ENCODE peak calls at places on chromosomes 4 and X, in five cellular contexts. I, S, F, Q and J are unnamed samples.
A peak's percentile ranks its signal among the peaks of the same experiment; 100 is the strongest.

GRCh38 chr4:183757105-183757504 is 98.0 kb downstream of the TRAPPC11 start:
- DNase-seq in I (no peak), S (no peak), F (no peak), Q (no peak), J (no peak)

GRCh38 chr4:6602289-6602688 is 27.3 kb downstream of the MAN2B2 start:
- DNase-seq in Q (no peak), F (no peak), S (no peak), I (no peak), J (no peak)

GRCh38 chr4:184792334-184792733 is 33.4 kb downstream of the ACSL1 start:
- DNase-seq in S (no peak), I (no peak), Q (no peak), F (no peak), J (no peak)

GRCh38 chr4:128787509-128788311 is 21.8 kb upstream of the JADE1 start:
- DNase-seq in Q (no peak), F (no peak), I (no peak), S (no peak), J (no peak)

GRCh38 chrX:43003939-43004338 is 226.0 kb upstream of the PPP1R2C start:
- DNase-seq in F (no peak), I (no peak), Q (no peak), S (no peak), J (no peak)

GRCh38 chr4:113584407-113585150 is 177.0 kb downstream of the CAMK2D start:
- DNase-seq in F (no peak), S (peak; percentile 93), I (no peak), Q (no peak), J (no peak)

GRCh38 chrX:150527108-150527507 is 41.3 kb upstream of the MTM1 start:
- DNase-seq in F (no peak), Q (no peak), I (no peak), S (no peak), J (no peak)

GRCh38 chrX:137916090-137916746 is 350.3 kb downstream of the ZIC3 start:
- DNase-seq in S (no peak), Q (no peak), I (no peak), F (no peak), J (no peak)

GRCh38 chr4:138588501-138588900 is 346.4 kb upstream of the SLC7A11 start:
- DNase-seq in S (no peak), Q (no peak), F (no peak), I (no peak), J (no peak)

GRCh38 chr4:108766058-108766457 is 3.2 kb upstream of the ETNPPL start:
- DNase-seq in I (no peak), Q (no peak), S (no peak), F (no peak), J (no peak)

GRCh38 chr4:54783402-54784110 is 125.8 kb downstream of the KIT start:
- DNase-seq in Q (no peak), F (no peak), I (no peak), S (no peak), J (no peak)

GRCh38 chr4:68929076-68929737 is 22.4 kb downstream of the UGT2A3 start:
- DNase-seq in S (no peak), F (no peak), I (no peak), Q (no peak), J (no peak)

GRCh38 chr4:7839856-7840255 is 99.8 kb downstream of the AFAP1 start:
- DNase-seq in F (no peak), Q (no peak), I (no peak), S (no peak), J (no peak)

GRCh38 chr4:1299301-1299860 is 9.7 kb downstream of the MAEA start:
- DNase-seq in S (no peak), F (no peak), I (no peak), Q (no peak), J (no peak)

GRCh38 chrX:83077606-83078005 is 430.5 kb upstream of the POU3F4 start:
- DNase-seq in F (no peak), I (no peak), S (no peak), Q (no peak), J (no peak)

GRCh38 chr4:108473163-108473720 is 147.1 kb upstream of the RPL34 start:
- DNase-seq in Q (no peak), F (no peak), I (no peak), S (no peak), J (no peak)

GRCh38 chr4:110275871-110276270 is 77.5 kb upstream of the ELOVL6 start:
- DNase-seq in I (no peak), S (no peak), F (no peak), Q (no peak), J (no peak)

GRCh38 chr4:94256833-94257232 is 49.2 kb downstream of the SMARCAD1 start:
- DNase-seq in F (no peak), I (no peak), S (no peak), Q (no peak), J (no peak)

GRCh38 chrX:44705817-44706551 is 137.8 kb upstream of the DUSP21 start:
- DNase-seq in I (no peak), Q (peak; percentile 29), S (no peak), F (no peak), J (no peak)

GRCh38 chrX:47643926-47644325 is 6.4 kb downstream of the ELK1 start:
- DNase-seq in F (no peak), I (no peak), Q (no peak), S (no peak), J (no peak)

GRCh38 chr4:76067652-76068286 is 6.7 kb upstream of the ART3 start:
- DNase-seq in S (peak; percentile 71), F (no peak), I (peak; percentile 73), Q (peak; percentile 88), J (peak; percentile 70)

GRCh38 chrX:92232182-92232581 is 453.0 kb downstream of the PCDH11X start:
- DNase-seq in I (no peak), S (no peak), Q (no peak), F (no peak), J (peak; percentile 6)

GRCh38 chr4:28228575-28228974 is 1367.9 kb downstream of the STIM2 start:
- DNase-seq in Q (no peak), F (no peak), I (no peak), S (no peak), J (no peak)

GRCh38 chrX:40485427-40485826 is 95.3 kb upstream of the ATP6AP2 start:
- DNase-seq in S (no peak), Q (no peak), I (no peak), F (no peak), J (no peak)

GRCh38 chrX:118392726-118393125 is 46.8 kb downstream of the WDR44 start:
- DNase-seq in Q (no peak), I (no peak), F (no peak), S (no peak), J (no peak)

GRCh38 chr4:152099061-152099425 is 338.2 kb upstream of the GATB start:
- DNase-seq in Q (peak; percentile 66), S (no peak), F (no peak), I (no peak), J (no peak)

GRCh38 chr4:152098365-152099060 is 337.7 kb upstream of the GATB start:
- DNase-seq in Q (peak; percentile 80), I (no peak), S (no peak), F (no peak), J (no peak)

GRCh38 chr4:152095701-152096070 is 334.9 kb upstream of the GATB start:
- DNase-seq in I (no peak), Q (peak; percentile 21), F (no peak), S (no peak), J (no peak)

GRCh38 chr4:152099555-152099954 is 338.7 kb upstream of the GATB start:
- DNase-seq in Q (peak; percentile 39), S (no peak), F (no peak), I (no peak), J (no peak)

DNA sequence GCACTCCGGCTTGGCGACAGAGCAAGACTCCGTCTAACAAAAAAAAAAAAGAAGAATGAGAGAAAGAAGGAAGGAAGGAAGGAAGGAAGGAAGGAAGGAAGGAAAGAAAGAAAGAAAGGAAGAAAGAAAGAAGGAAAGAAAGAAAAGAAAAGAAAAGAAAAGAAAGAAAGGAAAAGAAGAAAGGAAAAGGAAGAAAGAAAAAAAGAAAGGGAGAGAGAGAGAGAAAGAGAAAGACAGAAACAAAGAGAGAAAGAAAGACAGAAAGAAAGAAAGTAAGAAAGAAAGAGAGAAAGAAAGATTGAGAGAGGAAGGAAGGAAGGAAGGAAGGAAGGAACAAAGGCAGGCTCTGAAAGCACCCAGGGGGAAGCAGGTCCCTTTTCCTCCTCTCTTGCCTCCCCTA is 336.6 kb upstream of the GATB start:
- DNase-seq in F (no peak), Q (no peak), I (no peak), S (no peak), J (no peak)
- TF ChIP-seq CTCF in F (no peak), Q (no peak), I (no peak), S (no peak), J (no peak)

DNA sequence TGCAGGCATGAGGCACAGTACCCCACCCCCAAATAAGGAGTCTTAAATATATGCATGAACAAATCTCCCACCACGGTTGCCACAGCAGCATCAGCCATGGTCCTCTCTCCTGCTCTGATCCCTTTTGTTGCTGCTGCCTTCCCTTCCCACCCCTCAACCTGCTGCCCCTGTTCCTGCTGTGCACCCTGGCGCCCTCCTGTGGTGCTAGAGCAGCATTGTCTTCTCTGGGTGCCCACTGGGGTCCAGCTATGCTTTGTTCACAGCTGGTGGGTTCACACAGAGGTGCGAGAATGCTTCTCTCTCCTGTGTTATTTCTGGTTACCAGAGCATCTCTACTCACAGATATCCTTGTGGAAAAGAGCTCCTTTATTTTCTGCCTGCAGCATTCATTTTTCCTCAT is 116.2 kb downstream of the GATB start:
- DNase-seq in S (no peak), Q (no peak), F (no peak), I (peak; percentile 13), J (no peak)
- TF ChIP-seq CTCF in S (peak; percentile 70), Q (no peak), F (peak; percentile 41), I (peak; percentile 13), J (no peak)

GRCh38 chr4:154545689-154546088 is 4.5 kb downstream of the PLRG1 start:
- DNase-seq in S (no peak), F (no peak), I (no peak), Q (no peak), J (no peak)
- TF ChIP-seq CTCF in S (peak; percentile 49), F (no peak), I (no peak), Q (no peak), J (no peak)

DNA sequence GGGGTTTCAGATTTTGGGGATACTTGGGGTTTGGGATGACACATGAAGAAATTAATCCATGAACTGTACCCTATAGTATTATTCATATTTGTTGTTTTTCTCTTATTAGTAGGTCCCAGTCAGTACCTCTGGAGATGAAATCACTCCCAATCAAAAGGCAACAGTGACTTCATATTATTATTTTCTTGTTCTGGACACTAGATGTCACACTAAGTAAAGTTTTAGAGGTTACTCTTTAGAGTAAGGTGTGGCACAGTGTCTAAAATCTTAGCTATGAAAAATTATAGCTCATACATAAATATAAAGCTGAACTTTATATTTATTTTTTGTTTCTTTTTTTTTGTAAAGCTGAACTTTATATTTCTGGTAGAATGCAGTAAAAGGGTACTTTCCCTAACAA is 35.1 kb downstream of the FAM114A1 start:
- DNase-seq in S (no peak), I (peak; percentile 51), F (peak; percentile 15), Q (no peak), J (peak; percentile 56)
- TF ChIP-seq CTCF in S (no peak), I (no peak), F (peak; percentile 31), Q (no peak), J (peak; percentile 40)